ENCODE peak calls at places on chromosomes 3 and 15, in eight cellular contexts. One of them, this sample, is unnamed.

GRCh38 chr3:74537164-74537563 is 77.3 kb downstream of the CNTN3 start:
- DNase-seq in cerebellar cortex: no peak
- DNase-seq in GM06990: no peak
- DNase-seq in neural crest cell: no peak
- DNase-seq in activated CD8-positive, alpha-beta memory T cell treated with anti-CD3 and anti-CD28 coated beads, Interleukin-2, amount 50 U/mL, for 4 hours: no peak
- DNase-seq in T-helper 2 cell: no peak
- DNase-seq in PC-3: no peak
- DNase-seq in MV-4-11: no peak
- DNase-seq in this sample: no peak

GRCh38 chr15:82763361-82764142 is 42.3 kb downstream of the FSD2 start:
- DNase-seq in cerebellar cortex: no peak
- DNase-seq in neural crest cell: no peak
- DNase-seq in activated CD8-positive, alpha-beta memory T cell treated with anti-CD3 and anti-CD28 coated beads, Interleukin-2, amount 50 U/mL, for 4 hours: no peak
- DNase-seq in PC-3: peak; percentile 58
- DNase-seq in GM06990: no peak
- DNase-seq in T-helper 2 cell: no peak
- DNase-seq in MV-4-11: no peak
- DNase-seq in this sample: no peak

GRCh38 chr15:57213783-57214366 is 162.4 kb upstream of the CGNL1 start:
- DNase-seq in T-helper 2 cell: no peak
- DNase-seq in activated CD8-positive, alpha-beta memory T cell treated with anti-CD3 and anti-CD28 coated beads, Interleukin-2, amount 50 U/mL, for 4 hours: no peak
- DNase-seq in GM06990: no peak
- DNase-seq in MV-4-11: peak; percentile 61
- DNase-seq in PC-3: peak; percentile 55
- DNase-seq in cerebellar cortex: peak; percentile 77
- DNase-seq in neural crest cell: no peak
- DNase-seq in this sample: no peak

GRCh38 chr3:155232605-155233004 is 60.9 kb downstream of the STRIT1 start:
- DNase-seq in cerebellar cortex: peak; percentile 91
- DNase-seq in neural crest cell: no peak
- DNase-seq in GM06990: no peak
- DNase-seq in activated CD8-positive, alpha-beta memory T cell treated with anti-CD3 and anti-CD28 coated beads, Interleukin-2, amount 50 U/mL, for 4 hours: no peak
- DNase-seq in PC-3: peak; percentile 98
- DNase-seq in T-helper 2 cell: no peak
- DNase-seq in MV-4-11: no peak
- DNase-seq in this sample: no peak

GRCh38 chr3:174204765-174205164 is 654.4 kb upstream of the NAALADL2 start:
- DNase-seq in PC-3: no peak
- DNase-seq in T-helper 2 cell: no peak
- DNase-seq in GM06990: no peak
- DNase-seq in MV-4-11: no peak
- DNase-seq in neural crest cell: no peak
- DNase-seq in cerebellar cortex: no peak
- DNase-seq in activated CD8-positive, alpha-beta memory T cell treated with anti-CD3 and anti-CD28 coated beads, Interleukin-2, amount 50 U/mL, for 4 hours: no peak
- DNase-seq in this sample: no peak

GRCh38 chr3:39443530-39443929 is 23.9 kb upstream of the MOBP start:
- DNase-seq in T-helper 2 cell: no peak
- DNase-seq in cerebellar cortex: peak; percentile 15
- DNase-seq in MV-4-11: no peak
- DNase-seq in activated CD8-positive, alpha-beta memory T cell treated with anti-CD3 and anti-CD28 coated beads, Interleukin-2, amount 50 U/mL, for 4 hours: no peak
- DNase-seq in neural crest cell: no peak
- DNase-seq in GM06990: no peak
- DNase-seq in PC-3: peak; percentile 25
- DNase-seq in this sample: no peak

GRCh38 chr3:43584043-43584826 is 37.6 kb downstream of the ANO10 start:
- DNase-seq in activated CD8-positive, alpha-beta memory T cell treated with anti-CD3 and anti-CD28 coated beads, Interleukin-2, amount 50 U/mL, for 4 hours: no peak
- DNase-seq in PC-3: no peak
- DNase-seq in GM06990: no peak
- DNase-seq in MV-4-11: peak; percentile 26
- DNase-seq in T-helper 2 cell: no peak
- DNase-seq in neural crest cell: no peak
- DNase-seq in cerebellar cortex: no peak
- DNase-seq in this sample: no peak

GRCh38 chr3:152595975-152596832 is 238.7 kb upstream of the P2RY1 start:
- DNase-seq in activated CD8-positive, alpha-beta memory T cell treated with anti-CD3 and anti-CD28 coated beads, Interleukin-2, amount 50 U/mL, for 4 hours: no peak
- DNase-seq in T-helper 2 cell: no peak
- DNase-seq in PC-3: no peak
- DNase-seq in MV-4-11: peak; percentile 98
- DNase-seq in cerebellar cortex: no peak
- DNase-seq in GM06990: peak; percentile 67
- DNase-seq in neural crest cell: no peak
- DNase-seq in this sample: peak; percentile 63

GRCh38 chr3:178275793-178276192 is 260.4 kb upstream of the KCNMB2 start:
- DNase-seq in activated CD8-positive, alpha-beta memory T cell treated with anti-CD3 and anti-CD28 coated beads, Interleukin-2, amount 50 U/mL, for 4 hours: no peak
- DNase-seq in T-helper 2 cell: no peak
- DNase-seq in GM06990: no peak
- DNase-seq in cerebellar cortex: no peak
- DNase-seq in neural crest cell: no peak
- DNase-seq in MV-4-11: no peak
- DNase-seq in PC-3: peak; percentile 7
- DNase-seq in this sample: no peak

GRCh38 chr3:140447136-140447535 is 230.7 kb upstream of the TRIM42 start:
- DNase-seq in PC-3: no peak
- DNase-seq in cerebellar cortex: no peak
- DNase-seq in T-helper 2 cell: no peak
- DNase-seq in MV-4-11: no peak
- DNase-seq in activated CD8-positive, alpha-beta memory T cell treated with anti-CD3 and anti-CD28 coated beads, Interleukin-2, amount 50 U/mL, for 4 hours: no peak
- DNase-seq in neural crest cell: no peak
- DNase-seq in GM06990: no peak
- DNase-seq in this sample: no peak

GRCh38 chr3:157174265-157174615 is 14.3 kb upstream of the CCNL1 start:
- DNase-seq in PC-3: no peak
- DNase-seq in T-helper 2 cell: no peak
- DNase-seq in MV-4-11: peak; percentile 46
- DNase-seq in cerebellar cortex: no peak
- DNase-seq in GM06990: no peak
- DNase-seq in activated CD8-positive, alpha-beta memory T cell treated with anti-CD3 and anti-CD28 coated beads, Interleukin-2, amount 50 U/mL, for 4 hours: peak; percentile 32
- DNase-seq in neural crest cell: no peak
- DNase-seq in this sample: peak; percentile 21

GRCh38 chr3:168847293-168847883 is 751.7 kb upstream of the GOLIM4 start:
- DNase-seq in MV-4-11: peak; percentile 11
- DNase-seq in GM06990: no peak
- DNase-seq in activated CD8-positive, alpha-beta memory T cell treated with anti-CD3 and anti-CD28 coated beads, Interleukin-2, amount 50 U/mL, for 4 hours: no peak
- DNase-seq in neural crest cell: peak; percentile 16
- DNase-seq in T-helper 2 cell: no peak
- DNase-seq in PC-3: peak; percentile 66
- DNase-seq in cerebellar cortex: peak; percentile 29
- DNase-seq in this sample: no peak

GRCh38 chr3:10973196-10973595 is 19.4 kb upstream of the SLC6A1 start:
- DNase-seq in PC-3: no peak
- DNase-seq in cerebellar cortex: peak; percentile 86
- DNase-seq in GM06990: no peak
- DNase-seq in neural crest cell: no peak
- DNase-seq in activated CD8-positive, alpha-beta memory T cell treated with anti-CD3 and anti-CD28 coated beads, Interleukin-2, amount 50 U/mL, for 4 hours: no peak
- DNase-seq in MV-4-11: no peak
- DNase-seq in T-helper 2 cell: no peak
- DNase-seq in this sample: no peak